ENCODE peak calls at places on chromosome 21, in four cellular contexts. One of them, this sample, is unnamed.

GRCh38 chr21:27572681-27573080 is 605.8 kb upstream of the ADAMTS5 start:
- DNase-seq in DND-41: no peak
- DNase-seq in H9: no peak
- DNase-seq in IMR-90: peak
- DNase-seq in this sample: peak

GRCh38 chr21:32592929-32593502 is 7.7 kb upstream of the TCP10L start:
- DNase-seq in DND-41: no peak
- DNase-seq in IMR-90: no peak
- DNase-seq in H9: no peak
- DNase-seq in this sample: no peak

GRCh38 chr21:14686466-14687276 is 140.6 kb upstream of the SAMSN1 start:
- DNase-seq in IMR-90: no peak
- DNase-seq in DND-41: no peak
- DNase-seq in H9: no peak
- DNase-seq in this sample: peak

GRCh38 chr21:36323032-36323431 is 3.0 kb downstream of the MORC3 start:
- DNase-seq in H9: no peak
- DNase-seq in DND-41: no peak
- DNase-seq in IMR-90: peak
- DNase-seq in this sample: no peak

GRCh38 chr21:36788116-36788515 is 89.2 kb downstream of the SIM2 start:
- DNase-seq in H9: no peak
- DNase-seq in DND-41: no peak
- DNase-seq in IMR-90: no peak
- DNase-seq in this sample: no peak

GRCh38 chr21:28521932-28522826 is 470.5 kb downstream of the LTN1 start:
- DNase-seq in IMR-90: peak
- DNase-seq in DND-41: peak
- DNase-seq in H9: peak
- DNase-seq in this sample: no peak

GRCh38 chr21:37566790-37567725 is 200.5 kb downstream of the DYRK1A start:
- DNase-seq in H9: no peak
- DNase-seq in DND-41: no peak
- DNase-seq in IMR-90: no peak
- DNase-seq in this sample: no peak

GRCh38 chr21:41845310-41846032 is 33.7 kb downstream of the PRDM15 start:
- DNase-seq in H9: no peak
- DNase-seq in IMR-90: peak
- DNase-seq in DND-41: no peak
- DNase-seq in this sample: peak

GRCh38 chr21:29258626-29259335 is 39.9 kb upstream of the BACH1 start:
- DNase-seq in IMR-90: peak
- DNase-seq in DND-41: no peak
- DNase-seq in H9: no peak
- DNase-seq in this sample: peak

GRCh38 chr21:27564684-27565280 is 597.9 kb upstream of the ADAMTS5 start:
- DNase-seq in IMR-90: peak
- DNase-seq in H9: peak
- DNase-seq in DND-41: peak
- DNase-seq in this sample: peak

GRCh38 chr21:28734522-28735175 is 258.0 kb downstream of the LTN1 start:
- DNase-seq in DND-41: no peak
- DNase-seq in H9: no peak
- DNase-seq in IMR-90: peak
- DNase-seq in this sample: no peak

GRCh38 chr21:15849925-15850324 is 120.1 kb downstream of the USP25 start:
- DNase-seq in H9: no peak
- DNase-seq in DND-41: no peak
- DNase-seq in IMR-90: no peak
- DNase-seq in this sample: no peak

GRCh38 chr21:32604484-32604883 is 7.7 kb downstream of the CFAP298 start:
- DNase-seq in IMR-90: no peak
- DNase-seq in DND-41: no peak
- DNase-seq in H9: peak
- DNase-seq in this sample: no peak

GRCh38 chr21:14273736-14274538 is 58.0 kb downstream of the RBM11 start:
- DNase-seq in H9: peak
- DNase-seq in DND-41: no peak
- DNase-seq in IMR-90: no peak
- DNase-seq in this sample: no peak

GRCh38 chr21:35138665-35139381 is 89.7 kb upstream of the RUNX1 start:
- DNase-seq in DND-41: peak
- DNase-seq in IMR-90: peak
- DNase-seq in H9: no peak
- DNase-seq in this sample: peak

GRCh38 chr21:16624468-16625102 is 888.3 kb upstream of the CXADR start:
- DNase-seq in IMR-90: no peak
- DNase-seq in DND-41: no peak
- DNase-seq in H9: no peak
- DNase-seq in this sample: no peak

GRCh38 chr21:41350436-41351155 is 11.2 kb upstream of the MX2 start:
- DNase-seq in H9: no peak
- DNase-seq in DND-41: no peak
- DNase-seq in IMR-90: no peak
- DNase-seq in this sample: no peak

GRCh38 chr21:19322360-19322759 is 918.8 kb upstream of the TMPRSS15 start:
- DNase-seq in H9: no peak
- DNase-seq in DND-41: no peak
- DNase-seq in IMR-90: no peak
- DNase-seq in this sample: no peak

GRCh38 chr21:24514081-24514733 is 1093.1 kb downstream of the MRPL39 start:
- DNase-seq in H9: no peak
- DNase-seq in IMR-90: peak
- DNase-seq in DND-41: no peak
- DNase-seq in this sample: no peak

GRCh38 chr21:41133896-41134522 is 34.0 kb upstream of the BACE2 start:
- DNase-seq in DND-41: no peak
- DNase-seq in H9: no peak
- DNase-seq in IMR-90: peak
- DNase-seq in this sample: peak

GRCh38 chr21:41726970-41727783 is 39.7 kb downstream of the RIPK4 start:
- DNase-seq in IMR-90: peak
- DNase-seq in DND-41: no peak
- DNase-seq in H9: no peak
- DNase-seq in this sample: peak

GRCh38 chr21:28614816-28615215 is 377.9 kb downstream of the LTN1 start:
- DNase-seq in IMR-90: no peak
- DNase-seq in DND-41: no peak
- DNase-seq in H9: no peak
- DNase-seq in this sample: peak

GRCh38 chr21:40136571-40136970 is 269.3 kb downstream of the PCP4 start:
- DNase-seq in IMR-90: no peak
- DNase-seq in DND-41: no peak
- DNase-seq in H9: no peak
- DNase-seq in this sample: no peak

GRCh38 chr21:19853061-19853460 is 1145.1 kb upstream of the NCAM2 start:
- DNase-seq in H9: no peak
- DNase-seq in DND-41: no peak
- DNase-seq in IMR-90: no peak
- DNase-seq in this sample: no peak

GRCh38 chr21:41952568-41953248 is 1.1 kb downstream of the C2CD2 start:
- DNase-seq in IMR-90: peak
- DNase-seq in DND-41: no peak
- DNase-seq in H9: no peak
- DNase-seq in this sample: no peak

DNA sequence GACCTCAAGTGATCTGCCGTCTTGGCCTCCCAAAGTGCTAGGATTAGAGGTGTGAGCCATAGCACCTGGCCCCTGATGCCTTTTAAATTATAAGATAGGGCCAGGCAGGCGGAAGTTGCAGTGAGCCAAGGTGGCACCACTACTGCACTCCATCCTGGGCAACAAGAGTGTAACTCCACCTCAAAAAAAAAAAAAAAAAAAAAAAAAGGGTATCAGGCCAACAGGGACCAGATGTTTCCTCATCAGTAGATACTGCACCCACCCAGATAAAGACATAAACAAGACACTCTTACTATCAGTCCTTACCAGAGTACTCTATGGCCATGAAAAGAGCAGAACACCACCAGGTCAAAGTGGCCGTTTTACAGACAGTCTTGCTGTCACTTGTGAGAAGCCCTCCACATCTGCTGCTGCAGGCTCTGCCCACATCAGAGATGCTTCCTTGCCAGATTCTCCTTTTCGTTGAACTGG is 3.3 kb downstream of the C21orf58 start:
- DNase-seq in H9: no peak
- DNase-seq in DND-41: no peak
- DNase-seq in IMR-90: no peak
- DNase-seq in this sample: no peak
- H2AFZ ChIP-seq in H9: no peak
- H2AFZ ChIP-seq in DND-41: no peak
- H2AFZ ChIP-seq in IMR-90: peak
- H2AFZ ChIP-seq in this sample: no peak

GRCh38 chr21:43020771-43021170 is 46.4 kb downstream of the PKNOX1 start:
- DNase-seq in DND-41: no peak
- DNase-seq in IMR-90: no peak
- DNase-seq in H9: no peak
- DNase-seq in this sample: no peak

GRCh38 chr21:43020177-43020576 is 45.8 kb downstream of the PKNOX1 start:
- DNase-seq in IMR-90: no peak
- DNase-seq in H9: no peak
- DNase-seq in DND-41: no peak
- DNase-seq in this sample: no peak

GRCh38 chr21:43023175-43023574 is 48.8 kb downstream of the PKNOX1 start:
- DNase-seq in DND-41: no peak
- DNase-seq in IMR-90: peak
- DNase-seq in H9: no peak
- DNase-seq in this sample: no peak

GRCh38 chr21:43021756-43022600 is 47.6 kb downstream of the PKNOX1 start:
- DNase-seq in DND-41: no peak
- DNase-seq in H9: no peak
- DNase-seq in IMR-90: no peak
- DNase-seq in this sample: no peak

GRCh38 chr21:43021191-43021590 is 46.8 kb downstream of the PKNOX1 start:
- DNase-seq in DND-41: no peak
- DNase-seq in H9: no peak
- DNase-seq in IMR-90: no peak
- DNase-seq in this sample: no peak
- H3K4me2 ChIP-seq in DND-41: no peak
- H3K4me2 ChIP-seq in H9: no peak
- H3K4me2 ChIP-seq in IMR-90: no peak
- H3K4me2 ChIP-seq in this sample: no peak

GRCh38 chr21:39003982-39004775 is 179.1 kb downstream of the PSMG1 start:
- DNase-seq in H9: no peak
- DNase-seq in DND-41: peak
- DNase-seq in IMR-90: peak
- DNase-seq in this sample: peak
- H3K9ac ChIP-seq in H9: no peak
- H3K9ac ChIP-seq in DND-41: peak
- H3K9ac ChIP-seq in IMR-90: peak
- H3K9ac ChIP-seq in this sample: peak

DNA sequence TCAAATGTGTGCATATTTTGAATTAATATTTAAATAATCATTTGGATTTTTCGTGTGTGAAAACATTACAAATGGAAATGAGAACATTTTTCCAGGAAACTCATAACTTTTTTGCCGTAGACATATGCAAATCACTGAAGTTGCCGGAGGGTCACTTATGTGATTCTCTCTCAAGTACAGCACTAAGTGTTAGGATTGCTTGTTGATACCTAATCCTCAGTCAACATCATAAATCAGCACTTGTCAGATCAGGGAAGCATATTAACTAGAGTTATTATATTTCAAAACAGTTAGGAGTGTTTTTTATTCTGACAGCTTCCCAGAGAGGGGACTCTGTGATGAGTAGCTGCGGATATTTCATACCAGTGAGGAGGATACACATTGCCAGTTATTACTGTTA is 41.4 kb downstream of the NCAM2 start:
- DNase-seq in DND-41: no peak
- DNase-seq in IMR-90: no peak
- DNase-seq in H9: no peak
- DNase-seq in this sample: no peak
- H2AFZ ChIP-seq in DND-41: no peak
- H2AFZ ChIP-seq in IMR-90: no peak
- H2AFZ ChIP-seq in H9: no peak
- H2AFZ ChIP-seq in this sample: no peak

GRCh38 chr21:30680586-30680985 is 37.9 kb downstream of the KRTAP20-3 start:
- DNase-seq in IMR-90: no peak
- DNase-seq in H9: no peak
- DNase-seq in DND-41: no peak
- DNase-seq in this sample: no peak

GRCh38 chr21:30689822-30690221 is 28.8 kb downstream of the KRTAP21-3 start:
- DNase-seq in DND-41: no peak
- DNase-seq in H9: no peak
- DNase-seq in IMR-90: no peak
- DNase-seq in this sample: no peak

GRCh38 chr21:30684506-30684905 is 34.1 kb downstream of the KRTAP21-3 start:
- DNase-seq in H9: no peak
- DNase-seq in DND-41: no peak
- DNase-seq in IMR-90: no peak
- DNase-seq in this sample: no peak
- H3K4me2 ChIP-seq in H9: no peak
- H3K4me2 ChIP-seq in DND-41: no peak
- H3K4me2 ChIP-seq in IMR-90: no peak
- H3K4me2 ChIP-seq in this sample: no peak

GRCh38 chr21:45152265-45152746 is 77.9 kb downstream of the ADARB1 start:
- DNase-seq in DND-41: peak
- DNase-seq in H9: peak
- DNase-seq in IMR-90: no peak
- DNase-seq in this sample: peak
- H3K9ac ChIP-seq in DND-41: peak
- H3K9ac ChIP-seq in H9: no peak
- H3K9ac ChIP-seq in IMR-90: no peak
- H3K9ac ChIP-seq in this sample: peak

DNA sequence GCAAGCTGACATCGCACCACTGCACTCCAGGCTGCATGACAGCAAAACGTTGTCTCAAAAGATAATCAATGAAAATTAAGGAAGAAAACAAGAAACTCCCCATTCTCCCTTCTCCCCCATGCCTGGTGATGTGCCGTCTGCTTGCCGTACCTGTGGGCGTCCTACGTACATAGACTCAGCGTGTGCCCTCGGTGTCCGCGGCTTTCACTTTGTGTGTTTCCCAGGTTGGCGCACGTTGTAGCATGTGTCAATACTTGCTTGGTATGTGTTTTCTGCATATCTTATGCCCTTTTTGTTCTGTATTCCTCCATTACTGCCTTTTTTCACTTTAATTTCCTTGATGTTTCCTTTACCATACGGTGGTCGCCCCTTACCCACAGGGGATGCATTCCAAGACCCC is 53.8 kb downstream of the PCNT start:
- DNase-seq in DND-41: no peak
- DNase-seq in IMR-90: no peak
- DNase-seq in H9: no peak
- DNase-seq in this sample: no peak
- H2AFZ ChIP-seq in DND-41: no peak
- H2AFZ ChIP-seq in IMR-90: no peak
- H2AFZ ChIP-seq in H9: no peak
- H2AFZ ChIP-seq in this sample: no peak

DNA sequence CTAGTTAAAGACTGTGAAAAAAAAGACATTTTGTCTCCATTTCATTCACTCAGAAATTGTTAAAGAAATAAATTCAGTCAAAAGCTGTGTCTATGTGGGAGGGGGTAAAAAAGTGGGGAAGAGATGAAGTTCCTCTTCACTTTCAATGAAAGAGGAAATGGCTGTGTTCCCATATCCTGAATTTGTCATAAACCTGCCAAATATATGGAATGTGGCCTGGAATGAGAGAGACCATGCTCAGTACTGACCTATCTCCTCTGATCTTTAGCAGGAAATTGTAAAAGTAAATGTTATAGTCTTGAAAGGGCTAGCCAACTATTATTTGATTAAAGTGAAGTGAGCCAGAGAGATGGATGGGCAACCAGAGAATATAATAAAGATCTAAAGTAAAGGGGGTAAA is 130.2 kb upstream of the C21orf91 start:
- DNase-seq in H9: no peak
- DNase-seq in DND-41: no peak
- DNase-seq in IMR-90: no peak
- DNase-seq in this sample: no peak
- H3K4me2 ChIP-seq in H9: no peak
- H3K4me2 ChIP-seq in DND-41: no peak
- H3K4me2 ChIP-seq in IMR-90: no peak
- H3K4me2 ChIP-seq in this sample: no peak